ENCODE peak calls at places on chromosome 10, in five cellular contexts. Q is BE2C, B is cardiac muscle cell, E is A673, Y is heart right ventricle. T is an unnamed sample. For H3K4me1 and H3K36me3, the result is how much of the 10 kb centered on the place peaks cover.

GRCh38 chr10:59865101-59865500 is 41.3 kb downstream of the CCDC6 start:
- DNase-seq in B (peak), Y (no peak), E (peak), Q (no peak), T (peak)

GRCh38 chr10:130751106-130751840 is 560.2 kb downstream of the TCERG1L start:
- DNase-seq in Y (no peak), Q (no peak), B (no peak), E (no peak), T (no peak)

GRCh38 chr10:124917168-124917938 is 24.6 kb upstream of the ZRANB1 start:
- DNase-seq in E (peak), Y (peak), Q (peak), B (peak), T (peak)

GRCh38 chr10:18340496-18341051 is 200.3 kb downstream of the CACNB2 start:
- DNase-seq in E (peak), B (peak), Y (peak), Q (no peak), T (no peak)

GRCh38 chr10:69468771-69469129 is 17.5 kb downstream of the TSPAN15 start:
- DNase-seq in Q (no peak), E (peak), Y (no peak), B (no peak), T (no peak)

GRCh38 chr10:76981251-76981650 is 656.4 kb downstream of the KCNMA1 start:
- DNase-seq in Y (no peak), Q (no peak), B (no peak), E (peak), T (no peak)

GRCh38 chr10:22531008-22531407 is 183.4 kb downstream of the PIP4K2A start:
- DNase-seq in Q (no peak), E (no peak), Y (no peak), B (no peak), T (no peak)

GRCh38 chr10:132162021-132162531 is 24.7 kb upstream of the DPYSL4 start:
- DNase-seq in Y (no peak), Q (no peak), E (no peak), B (peak), T (peak)

GRCh38 chr10:47383254-47384147 is 592 bp downstream of the ZNF488 start:
- DNase-seq in Q (no peak), B (no peak), E (no peak), Y (no peak), T (no peak)

GRCh38 chr10:43960981-43961380 is 312.3 kb upstream of the ZNF32 start:
- DNase-seq in Q (no peak), E (no peak), B (no peak), Y (no peak), T (no peak)

GRCh38 chr10:116699049-116699782 is 43.1 kb downstream of the HSPA12A start:
- DNase-seq in Q (no peak), B (no peak), Y (no peak), E (no peak), T (no peak)

GRCh38 chr10:102384053-102384452 is 11.5 kb upstream of the NFKB2 start:
- DNase-seq in Y (no peak), B (peak), E (no peak), Q (no peak), T (no peak)

GRCh38 chr10:84225424-84226173 is at the start of gene LRIT2:
- DNase-seq in Q (no peak), Y (no peak), E (no peak), B (no peak), T (no peak)

GRCh38 chr10:24513155-24513554 is 210.5 kb downstream of the ARHGAP21 start:
- DNase-seq in Q (no peak), E (peak), Y (no peak), B (no peak), T (no peak)

GRCh38 chr10:83896219-83896618 is 243.1 kb upstream of the GHITM start:
- DNase-seq in B (no peak), E (no peak), Q (no peak), Y (no peak), T (no peak)

GRCh38 chr10:11875499-11876281 is 52.5 kb downstream of the PROSER2 start:
- DNase-seq in E (peak), Q (no peak), Y (peak), B (no peak), T (peak)

GRCh38 chr10:103698266-103698665 is 157.1 kb downstream of the SH3PXD2A start:
- DNase-seq in E (no peak), Y (peak), Q (no peak), B (no peak), T (no peak)

GRCh38 chr10:44801383-44802327 is 109.5 kb upstream of the TMEM72 start:
- DNase-seq in B (peak), Y (peak), Q (peak), E (peak), T (peak)

GRCh38 chr10:118264838-118265470 is 77.2 kb downstream of the FAM204A start:
- DNase-seq in E (no peak), B (no peak), Q (no peak), Y (no peak), T (no peak)

GRCh38 chr10:132248455-132249231 is 59.1 kb downstream of the STK32C start:
- DNase-seq in Y (peak), E (peak), Q (peak), B (peak), T (peak)

GRCh38 chr10:77507313-77507712 is 130.3 kb downstream of the KCNMA1 start:
- DNase-seq in E (no peak), Y (no peak), B (no peak), Q (peak), T (no peak)

GRCh38 chr10:83983578-83984255 is 155.6 kb upstream of the GHITM start:
- DNase-seq in Q (peak), E (peak), Y (no peak), B (no peak), T (no peak)

GRCh38 chr10:60490013-60490412 is 100.3 kb upstream of the ANK3 start:
- DNase-seq in B (no peak), Q (no peak), E (no peak), Y (no peak), T (no peak)

GRCh38 chr10:102850025-102850518 is 4.0 kb upstream of the BORCS7 start:
- DNase-seq in Q (no peak), B (no peak), Y (no peak), E (no peak), T (no peak)

GRCh38 chr10:132397036-132397541 is at the start of gene PWWP2B:
- DNase-seq in Y (peak), B (peak), Q (peak), E (peak), T (no peak)

GRCh38 chr10:127293640-127294039 is 97.2 kb upstream of the INSYN2A start:
- DNase-seq in Q (no peak), B (no peak), E (no peak), Y (no peak), T (no peak)

GRCh38 chr10:123496336-123496735 is 169.8 kb upstream of the GPR26 start:
- DNase-seq in Y (no peak), Q (no peak), B (no peak), E (no peak), T (no peak)

GRCh38 chr10:29481906-29482440 is 152.8 kb downstream of the SVIL start:
- DNase-seq in Y (no peak), Q (no peak), B (no peak), E (no peak), T (no peak)
- H3K4me1 ChIP-seq in Y (half or more), Q (under half), B (under half), E (half or more), T (under half)

GRCh38 chr10:10596256-10596655 is 421.4 kb upstream of the CELF2 start:
- DNase-seq in B (no peak), Q (no peak), E (no peak), Y (no peak), T (no peak)
- TF ChIP-seq CTCF in B (no peak), Q (no peak), E (no peak), Y (no peak), T (no peak)

GRCh38 chr10:109898666-109899577 is 24.4 kb downstream of the XPNPEP1 start:
- DNase-seq in B (no peak), Y (no peak), E (no peak), Q (no peak), T (peak)
- H3K36me3 ChIP-seq in B (under half), Y (under half), E (under half), Q (under half), T (under half)

GRCh38 chr10:79173582-79174262 is 105.0 kb downstream of the ZMIZ1 start:
- DNase-seq in E (no peak), B (no peak), Y (no peak), Q (no peak), T (no peak)
- H3K4me1 ChIP-seq in E (under half), B (under half), Y (half or more), Q (half or more), T (under half)

GRCh38 chr10:110226926-110227641 is 19.7 kb downstream of the MXI1 start:
- DNase-seq in B (peak), Q (peak), E (peak), Y (peak), T (peak)

GRCh38 chr10:110225441-110225755 is 18.0 kb downstream of the MXI1 start:
- DNase-seq in E (no peak), B (no peak), Q (no peak), Y (no peak), T (no peak)

GRCh38 chr10:110226555-110226925 is 19.1 kb downstream of the MXI1 start:
- DNase-seq in Q (peak), E (peak), B (peak), Y (peak), T (peak)

GRCh38 chr10:110224992-110225391 is 17.6 kb downstream of the MXI1 start:
- DNase-seq in Y (no peak), B (no peak), E (no peak), Q (no peak), T (no peak)

GRCh38 chr10:110225756-110226554 is 18.6 kb downstream of the MXI1 start:
- DNase-seq in Y (peak), Q (peak), B (peak), E (peak), T (peak)
- TF ChIP-seq CTCF in Y (peak), Q (peak), B (peak), E (peak), T (peak)

GRCh38 chr10:73717564-73717963 is 19.7 kb upstream of the AGAP5 start:
- DNase-seq in Y (no peak), Q (no peak), B (no peak), E (no peak), T (no peak)

DNA sequence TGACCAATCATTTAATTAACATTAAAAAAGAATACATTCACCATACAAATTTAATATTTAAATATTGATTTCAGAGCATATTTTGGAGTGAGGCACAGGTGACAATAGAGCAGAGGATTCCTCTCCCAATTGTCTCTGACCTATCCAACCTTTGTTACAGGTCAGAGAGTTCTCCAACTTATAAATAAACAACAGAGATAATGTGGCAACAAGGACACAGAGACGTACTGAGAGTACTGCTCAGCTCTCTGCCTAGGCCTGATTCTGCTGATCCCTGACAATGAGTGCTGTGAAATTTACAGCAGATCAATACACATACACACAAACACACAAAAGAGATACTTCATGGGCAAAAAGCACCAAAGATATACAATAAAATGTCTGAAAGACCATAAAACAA is 18.3 kb upstream of the AGAP5 start:
- DNase-seq in Q (no peak), B (no peak), E (no peak), Y (no peak), T (no peak)
- H3K36me3 ChIP-seq in Q (under half), B (under half), E (under half), Y (under half), T (half or more)

GRCh38 chr10:110865804-110866482 is 5.8 kb upstream of the PDCD4 start:
- DNase-seq in Y (no peak), B (no peak), E (no peak), Q (no peak), T (no peak)

GRCh38 chr10:110863956-110864355 is 7.8 kb upstream of the PDCD4 start:
- DNase-seq in Q (no peak), Y (no peak), E (no peak), B (no peak), T (no peak)

GRCh38 chr10:110863361-110863760 is 8.4 kb upstream of the PDCD4 start:
- DNase-seq in E (no peak), Y (no peak), B (no peak), Q (no peak), T (no peak)

GRCh38 chr10:110864662-110865140 is 7.0 kb upstream of the PDCD4 start:
- DNase-seq in Q (no peak), Y (no peak), E (no peak), B (no peak), T (no peak)

DNA sequence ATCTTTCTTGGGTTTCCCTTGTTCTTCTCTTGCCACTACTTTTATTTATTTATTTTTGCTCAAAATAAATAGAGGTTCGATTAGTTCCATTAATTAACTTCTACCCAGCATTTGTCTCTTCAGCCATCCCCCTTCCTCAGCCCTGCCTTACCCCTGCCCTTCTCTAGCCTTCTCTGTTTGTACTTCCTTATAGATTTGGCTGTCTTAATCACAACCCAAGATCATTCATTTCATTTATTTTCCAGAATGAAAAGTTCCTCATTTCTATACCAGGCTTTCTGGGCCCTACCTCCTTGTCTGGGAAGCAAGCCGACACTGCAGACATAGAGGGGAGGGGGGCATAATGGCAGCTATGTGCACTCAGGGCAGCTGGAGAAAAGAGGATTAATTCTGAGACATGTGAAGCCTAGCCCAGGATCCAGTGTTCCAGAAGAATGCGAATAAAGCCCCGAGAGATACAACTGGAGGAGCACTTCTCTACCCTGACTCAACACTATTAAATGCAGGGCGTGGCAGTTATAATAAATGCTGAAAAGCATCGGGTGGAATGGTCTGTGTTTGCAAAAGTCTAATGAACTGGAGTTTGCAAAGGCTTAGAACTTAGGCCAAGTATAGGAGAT is 6.4 kb upstream of the PDCD4 start:
- DNase-seq in B (no peak), E (peak), Q (no peak), Y (no peak), T (no peak)
- H3K4me1 ChIP-seq in B (under half), E (under half), Q (under half), Y (under half), T (under half)

GRCh38 chr10:4151466-4151865 is 366.5 kb upstream of the KLF6 start:
- DNase-seq in Y (no peak), E (peak), B (peak), Q (no peak), T (no peak)
- TF ChIP-seq CTCF in Y (no peak), E (peak), B (peak), Q (peak), T (no peak)

DNA sequence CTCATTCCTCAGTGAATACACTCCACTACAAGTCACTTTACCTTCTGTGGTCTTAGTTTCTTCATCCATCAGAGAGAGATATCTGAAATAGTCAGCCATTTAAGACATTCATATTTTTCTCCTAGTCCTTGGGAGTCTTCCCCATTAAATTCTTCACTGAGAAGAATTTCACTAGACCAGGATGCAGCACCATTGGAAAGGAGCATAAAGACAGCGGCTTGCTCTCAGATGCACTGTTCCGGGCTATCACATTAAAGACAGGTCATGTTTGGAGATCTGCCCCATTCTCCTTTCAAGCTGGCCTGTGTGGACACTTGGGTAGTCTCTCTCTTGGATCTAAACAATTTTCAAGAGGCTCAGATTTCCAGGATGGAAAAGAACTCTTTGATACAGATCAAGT is 32.2 kb upstream of the ARID5B start:
- DNase-seq in Q (no peak), Y (no peak), E (no peak), B (no peak), T (no peak)
- H3K36me3 ChIP-seq in Q (under half), Y (under half), E (under half), B (under half), T (under half)

GRCh38 chr10:36344816-36345215 is 702.7 kb upstream of the FZD8 start:
- DNase-seq in Q (no peak), E (no peak), Y (no peak), B (no peak), T (no peak)
- H3K4me1 ChIP-seq in Q (under half), E (under half), Y (under half), B (under half), T (under half)